ENCODE peak calls at places on chromosomes 7 and 10, in six cellular contexts. C is HL-60, B is stomach, F is suprapubic skin, A is GM12891, M is GM23338. S is an unnamed sample.
A peak's percentile ranks its signal among the peaks of the same experiment; 100 is the strongest.

GRCh38 chr10:31702954-31703353 is 225.7 kb downstream of the ARHGAP12 start:
- DNase-seq in C (no peak), B (no peak), F (no peak), A (no peak), M (no peak), S (no peak)

GRCh38 chr10:129703287-129704137 is 236.5 kb downstream of the MGMT start:
- DNase-seq in C (no peak), B (no peak), F (no peak), A (no peak), M (no peak), S (no peak)

GRCh38 chr7:1689356-1689755 is 19.3 kb downstream of the ELFN1 start:
- DNase-seq in C (no peak), B (peak; percentile 15), F (peak; percentile 18), A (no peak), M (no peak), S (no peak)

GRCh38 chr7:43467406-43467805 is 115.5 kb upstream of the STK17A start:
- DNase-seq in C (no peak), B (no peak), F (no peak), A (no peak), M (no peak), S (no peak)

GRCh38 chr10:530717-531116 is 158.8 kb downstream of the DIP2C start:
- DNase-seq in C (no peak), B (no peak), F (peak; percentile 40), A (no peak), M (no peak), S (no peak)

GRCh38 chr7:157688439-157689268 is 351.9 kb downstream of the DNAJB6 start:
- DNase-seq in C (no peak), B (no peak), F (peak; percentile 72), A (no peak), M (no peak), S (no peak)

GRCh38 chr7:68789597-68789996 is 808.7 kb upstream of the AUTS2 start:
- DNase-seq in C (no peak), B (no peak), F (no peak), A (no peak), M (no peak), S (no peak)

GRCh38 chr7:151704969-151705743 is 171.8 kb downstream of the PRKAG2 start:
- DNase-seq in C (no peak), B (no peak), F (no peak), A (no peak), M (peak; percentile 66), S (no peak)

DNA sequence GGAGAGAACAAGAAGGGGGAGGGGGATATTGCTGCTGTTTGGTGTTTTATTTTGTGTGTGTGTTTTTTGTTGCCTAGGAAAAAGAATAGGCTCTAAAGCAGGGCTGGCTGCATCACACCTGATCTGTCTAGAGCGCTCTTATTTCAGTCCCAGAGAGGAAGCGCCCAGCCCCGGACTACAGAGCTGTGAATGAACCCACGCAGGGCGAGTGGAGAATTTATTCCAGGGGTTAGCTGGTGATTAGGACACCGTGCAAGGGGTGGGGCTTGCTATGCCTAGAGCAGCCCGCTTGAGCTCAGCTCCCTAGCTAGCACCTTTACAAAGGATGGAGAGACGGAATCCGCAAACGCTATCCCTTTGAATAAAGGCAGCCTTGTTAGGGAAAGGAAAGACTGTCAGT is 642 bp upstream of the FAM13C start:
- DNase-seq in C (no peak), B (peak; percentile 50), F (peak; percentile 83), A (no peak), M (peak; percentile 81), S (no peak)
- TF ChIP-seq POLR2AphosphoS5 in C (no peak), B (no peak), F (no peak), A (no peak), M (no peak), S (peak; percentile 36)

DNA sequence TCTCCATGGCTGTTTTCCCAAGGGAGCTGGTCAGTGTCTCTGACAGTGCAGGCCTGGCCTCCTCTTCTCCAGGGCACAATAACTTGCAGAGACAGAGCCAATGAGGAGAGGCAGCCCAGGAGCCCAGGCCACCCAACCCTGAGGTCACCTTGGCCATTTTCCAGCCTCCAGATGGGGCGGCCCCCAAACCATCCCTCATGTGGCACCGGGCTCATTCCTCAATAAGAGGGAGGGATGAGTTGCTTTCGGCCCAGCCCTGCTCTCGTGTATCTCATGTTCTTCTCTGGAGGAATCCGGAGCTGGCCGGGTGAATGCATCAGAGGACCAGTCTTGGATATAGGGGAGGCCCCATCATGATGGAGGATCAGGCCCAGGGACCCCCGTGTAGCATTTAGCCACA is 98.9 kb downstream of the C10orf105 start:
- DNase-seq in C (no peak), B (no peak), F (no peak), A (no peak), M (no peak), S (no peak)
- TF ChIP-seq POLR2AphosphoS5 in C (no peak), B (no peak), F (no peak), A (no peak), M (no peak), S (no peak)

DNA sequence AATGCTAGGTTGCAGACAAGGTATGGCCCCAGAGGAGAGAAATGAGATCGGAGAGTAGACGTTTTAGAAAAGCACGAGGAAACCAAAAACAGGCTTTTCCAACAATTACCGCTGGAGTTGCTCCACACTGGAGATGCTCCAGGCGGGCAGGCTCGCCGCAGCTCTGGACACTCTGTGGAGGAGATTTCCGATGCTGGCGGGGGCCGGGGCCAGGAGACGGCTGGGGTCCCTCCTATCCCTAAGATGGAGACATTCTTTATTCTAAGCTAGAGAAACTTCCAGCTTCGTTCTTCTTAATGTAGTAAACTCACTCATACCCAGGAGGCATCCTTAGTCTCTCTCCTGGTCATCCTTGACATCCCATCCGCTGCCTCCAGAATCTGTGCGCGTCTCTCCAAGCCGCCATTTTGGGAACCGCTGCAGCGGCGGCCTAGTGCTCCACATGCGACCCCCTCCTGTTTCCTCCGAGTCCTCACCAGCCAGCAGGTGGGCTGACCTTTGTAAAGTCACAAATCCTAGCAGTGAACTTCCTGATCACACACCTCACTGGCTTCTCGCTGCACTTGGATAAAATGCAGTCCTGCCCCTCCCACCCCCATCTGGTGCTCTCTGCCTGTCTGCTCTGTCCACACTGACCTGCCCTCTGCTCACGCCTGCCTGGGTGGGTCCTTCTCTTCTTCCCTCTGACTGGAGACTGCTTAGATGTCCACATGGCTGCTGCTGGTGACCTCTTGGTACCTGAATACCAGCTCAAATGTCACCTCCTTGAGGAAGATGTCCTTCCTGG is 11.9 kb downstream of the PYROXD2 start:
- DNase-seq in C (no peak), B (no peak), F (no peak), A (no peak), M (no peak), S (no peak)
- TF ChIP-seq POLR2AphosphoS5 in C (no peak), B (no peak), F (no peak), A (no peak), M (no peak), S (no peak)

DNA sequence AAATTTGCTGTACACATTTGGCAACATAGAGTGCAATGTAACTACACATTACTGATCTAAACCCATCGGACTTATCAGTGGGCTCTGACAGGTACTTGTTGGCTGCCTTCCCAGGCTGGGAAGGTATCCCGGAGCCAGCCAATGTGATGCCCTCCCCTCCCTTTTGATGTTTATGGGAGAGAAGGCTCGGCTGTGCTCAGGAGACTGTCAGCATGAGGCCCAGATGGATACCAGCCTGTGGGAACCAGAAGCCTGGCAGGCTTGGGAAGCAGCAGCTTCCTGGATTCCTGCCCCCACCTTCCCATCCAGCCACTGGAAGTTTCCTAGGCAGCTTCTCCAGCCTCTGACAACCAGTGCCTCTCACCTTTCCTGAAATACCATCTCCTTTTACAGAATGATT is 146.0 kb upstream of the TCF7L2 start:
- DNase-seq in C (no peak), B (peak; percentile 77), F (no peak), A (no peak), M (peak; percentile 41), S (peak; percentile 80)
- TF ChIP-seq POLR2AphosphoS5 in C (no peak), B (no peak), F (no peak), A (no peak), M (no peak), S (no peak)

GRCh38 chr10:88386878-88387773 is 196.0 kb downstream of the RNLS start:
- DNase-seq in C (peak; percentile 80), B (no peak), F (no peak), A (no peak), M (peak; percentile 76), S (no peak)

GRCh38 chr10:88389456-88389855 is 193.7 kb downstream of the RNLS start:
- DNase-seq in C (no peak), B (no peak), F (no peak), A (no peak), M (peak; percentile 62), S (no peak)

GRCh38 chr10:88386204-88386877 is 196.8 kb downstream of the RNLS start:
- DNase-seq in C (no peak), B (no peak), F (no peak), A (no peak), M (no peak), S (no peak)

GRCh38 chr10:88382699-88383098 is 200.4 kb downstream of the RNLS start:
- DNase-seq in C (no peak), B (no peak), F (no peak), A (no peak), M (no peak), S (no peak)

DNA sequence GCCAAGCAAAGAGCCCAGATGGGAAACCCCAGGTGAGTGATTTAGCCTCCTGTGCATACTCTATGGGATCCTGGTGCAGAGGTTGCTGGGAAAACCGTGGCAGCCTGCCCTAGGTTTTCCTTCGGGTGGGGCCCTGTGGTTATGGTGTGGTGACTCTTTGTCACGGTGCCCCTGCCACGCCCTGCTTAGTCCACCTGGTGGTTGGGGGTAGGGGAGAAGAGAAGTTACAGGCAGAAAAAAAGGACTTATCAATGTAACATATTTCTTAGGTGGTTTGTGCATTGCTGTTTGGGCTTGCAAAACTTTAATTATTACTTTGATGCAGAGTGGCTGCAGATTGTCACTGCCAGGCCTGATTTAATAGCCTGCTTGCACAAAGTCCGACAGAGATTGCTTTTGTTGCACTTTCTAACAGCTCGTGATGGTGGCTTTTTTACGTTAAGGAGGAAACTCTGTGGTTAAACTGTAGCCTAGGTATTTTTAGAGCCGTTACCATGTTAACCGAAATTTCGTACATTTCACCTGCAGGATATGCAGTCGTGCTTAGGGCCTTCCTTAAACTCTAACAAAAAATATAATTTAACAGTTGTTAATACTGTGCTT is 197.4 kb downstream of the RNLS start:
- DNase-seq in C (no peak), B (peak; percentile 89), F (no peak), A (peak; percentile 12), M (no peak), S (no peak)
- TF ChIP-seq POLR2AphosphoS5 in C (peak; percentile 62), B (no peak), F (no peak), A (peak; percentile 59), M (no peak), S (no peak)

S was measured in vagina.